ENCODE peak calls at places on chromosomes 11 and 22, in five cellular contexts. E is thoracic aorta, X is Panc1, O is pancreas, B is breast epithelium. A is an unnamed sample. For H3K4me1, the result is how much of the 10 kb centered on the place peaks cover.

GRCh38 chr22:38733329-38734202 is 22.2 kb downstream of the SUN2 start:
- DNase-seq in E (no peak), X (no peak), O (peak), B (peak), A (peak)

GRCh38 chr11:12064136-12064953 is 46.0 kb upstream of the MICAL2 start:
- DNase-seq in E (no peak), X (no peak), O (no peak), B (no peak), A (no peak)

GRCh38 chr11:114340311-114341131 is 44.3 kb downstream of the NNMT start:
- DNase-seq in E (no peak), X (peak), O (peak), B (no peak), A (peak)

GRCh38 chr22:35921777-35922176 is 106.8 kb downstream of the RBFOX2 start:
- DNase-seq in E (peak), X (peak), O (peak), B (peak), A (peak)

GRCh38 chr11:67195971-67196418 is 70.3 kb upstream of the GRK2 start:
- DNase-seq in E (no peak), X (no peak), O (no peak), B (no peak), A (peak)

GRCh38 chr11:117089685-117090084 is 8.5 kb downstream of the SIK3 start:
- DNase-seq in E (no peak), X (no peak), O (no peak), B (no peak), A (no peak)

GRCh38 chr11:62542111-62542745 is 4.4 kb downstream of the AHNAK start:
- DNase-seq in E (no peak), X (no peak), O (no peak), B (no peak), A (no peak)

GRCh38 chr22:19917389-19918138 is 24.0 kb upstream of the COMT start:
- DNase-seq in E (no peak), X (no peak), O (no peak), B (no peak), A (no peak)

GRCh38 chr11:68106165-68106940 is 14.8 kb downstream of the CHKA start:
- DNase-seq in E (no peak), X (no peak), O (peak), B (no peak), A (peak)

DNA sequence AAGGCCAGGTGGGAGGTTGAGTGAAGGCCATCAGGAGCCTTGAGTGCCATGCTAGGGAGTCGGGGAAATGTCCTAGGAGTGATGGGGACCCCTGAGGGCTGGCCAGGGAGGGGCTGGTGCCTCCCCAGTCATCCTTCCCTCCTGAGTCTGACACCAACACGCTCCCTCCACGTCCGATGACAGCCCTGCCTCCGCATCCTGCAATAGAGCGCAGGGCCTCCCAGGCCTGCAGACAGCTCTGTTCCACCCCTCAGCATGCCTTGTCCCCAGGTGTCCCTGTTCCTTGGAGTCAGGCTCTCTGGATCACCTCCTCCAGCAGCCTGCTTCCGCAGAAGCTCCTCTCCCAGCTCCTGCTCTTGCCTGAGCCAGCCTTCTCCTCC is 3.1 kb downstream of the RAC2 start:
- DNase-seq in E (no peak), X (no peak), O (no peak), B (no peak), A (no peak)
- H3K4me3 ChIP-seq in E (no peak), X (no peak), O (no peak), B (no peak), A (no peak)

GRCh38 chr22:33544707-33545106 is 375.6 kb downstream of the LARGE1 start:
- DNase-seq in E (no peak), X (no peak), O (no peak), B (no peak), A (no peak)
- H3K4me1 ChIP-seq in E (under half), X (under half), O (under half), B (under half), A (under half)

DNA sequence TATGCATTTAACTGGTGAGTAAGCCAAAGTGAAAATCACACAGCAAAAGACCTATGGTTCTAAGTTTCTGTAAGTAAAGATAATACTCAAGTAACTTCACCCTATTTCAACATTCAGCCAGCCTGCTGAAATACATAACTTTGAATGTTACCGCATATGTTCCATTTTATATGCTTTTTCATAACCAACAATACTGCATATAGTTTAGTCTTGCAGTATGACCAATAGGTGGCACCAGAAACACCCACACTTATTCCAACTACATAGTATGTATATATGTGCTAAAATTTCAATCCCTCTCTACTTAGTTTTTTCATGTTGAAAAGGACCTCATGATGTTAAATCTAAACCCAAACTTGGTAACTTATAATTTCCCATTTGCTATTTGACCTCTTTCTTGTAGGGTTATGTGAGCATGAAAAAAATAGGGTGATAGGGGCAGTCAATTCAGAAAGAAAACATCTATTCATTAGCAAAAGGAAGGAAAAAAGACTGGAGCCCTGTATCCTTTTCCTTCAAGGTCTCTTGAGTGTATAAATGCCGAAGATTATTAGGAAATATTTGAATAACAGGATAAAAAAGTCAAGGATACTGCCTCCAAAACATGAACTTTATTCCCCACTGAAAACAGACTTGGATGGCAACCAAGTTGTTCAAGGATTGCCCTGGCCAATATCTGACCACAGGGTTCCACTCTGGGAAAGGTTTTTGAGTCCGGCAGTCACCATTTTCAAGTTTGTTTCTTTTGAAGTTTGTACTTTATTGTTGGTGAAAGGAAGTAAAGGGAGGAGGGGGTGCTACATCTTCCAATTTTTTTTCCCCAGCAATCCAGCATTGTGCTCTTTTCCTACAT is 23.8 kb upstream of the FZD4 start:
- DNase-seq in E (no peak), X (no peak), O (no peak), B (no peak), A (peak)
- TF ChIP-seq CTCF in E (peak), X (peak), O (peak), B (peak), A (peak)

DNA sequence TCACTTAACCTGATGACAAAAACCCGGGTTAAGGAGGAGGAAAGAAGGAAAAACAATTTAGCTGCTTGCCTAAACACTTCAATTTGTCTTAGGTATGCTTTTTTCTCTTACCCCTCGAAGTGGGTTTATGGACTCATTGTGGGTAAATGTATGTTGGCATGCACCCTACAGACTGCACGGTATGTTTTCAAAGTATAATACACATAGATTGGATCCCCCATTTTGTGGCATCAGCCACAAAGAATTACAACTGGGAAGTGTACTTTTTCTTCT is 2.3 kb downstream of the YAP1 start:
- DNase-seq in E (no peak), X (no peak), O (no peak), B (no peak), A (no peak)
- H3K4me3 ChIP-seq in E (peak), X (peak), O (peak), B (peak), A (peak)

DNA sequence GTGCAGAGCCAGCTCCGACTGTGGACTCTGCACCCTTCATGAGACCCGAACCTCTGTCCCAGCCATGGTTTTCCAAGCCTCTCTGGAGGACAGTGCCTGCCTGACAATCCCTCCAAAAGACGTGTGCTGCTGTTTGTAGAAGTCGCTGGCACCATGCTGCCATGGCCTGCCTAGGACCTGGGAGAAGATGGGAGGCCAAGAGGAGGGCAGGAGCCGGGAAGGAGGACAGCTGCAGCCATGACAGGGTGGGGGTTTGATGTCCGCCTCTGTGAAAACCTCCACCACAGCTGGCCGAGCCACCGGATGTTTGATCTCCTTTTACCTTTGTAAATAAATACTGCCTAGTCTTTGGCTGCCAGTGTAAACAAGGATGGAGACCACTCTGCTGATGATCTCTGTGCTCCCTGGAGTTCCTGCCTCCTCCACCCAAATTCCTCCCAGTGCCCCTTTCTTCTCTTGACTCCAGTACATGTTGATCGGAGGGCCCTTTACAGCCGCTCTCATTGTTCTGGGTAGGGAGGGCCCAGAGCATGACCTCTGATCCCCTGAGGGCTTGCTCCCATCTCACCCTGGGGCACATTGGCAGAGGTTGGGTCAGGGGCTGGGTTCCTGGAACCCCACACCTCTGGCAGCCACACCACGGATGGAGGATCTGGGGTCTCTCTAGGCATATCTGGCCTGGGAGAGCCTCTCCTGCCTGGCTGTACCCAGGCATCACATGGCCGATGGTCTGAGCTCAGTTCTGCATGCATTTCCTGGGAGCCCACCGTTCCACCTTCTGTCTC is 66.9 kb downstream of the BCR start:
- DNase-seq in E (no peak), X (no peak), O (no peak), B (no peak), A (no peak)
- H3K4me1 ChIP-seq in E (under half), X (under half), O (under half), B (under half), A (half or more)